ENCODE peak calls at places on chromosomes 2 and 18, in ten cellular contexts. Q is pancreas; Z is A549; D is CD4-positive, alpha-beta T cell; B is brain microvascular endothelial cell; L is cardiac muscle cell; U is endothelial cell of umbilical vein; T is AG09309; A is upper lobe of right lung; E is right atrium auricular region. J is an unnamed sample.

GRCh38 chr2:225472161-225472560 is 72.7 kb downstream of the NYAP2 start:
- DNase-seq in D (no peak), Z (peak), Q (no peak), L (no peak), U (no peak), A (no peak), E (no peak), B (no peak), T (no peak), J (no peak)

GRCh38 chr2:107986278-107987217 is at the start of gene SLC5A7:
- DNase-seq in Z (no peak), T (no peak), D (no peak), U (no peak), Q (no peak), B (no peak), E (no peak), A (no peak), L (no peak), J (no peak)

GRCh38 chr2:9144047-9144446 is 62.6 kb upstream of the ASAP2 start:
- DNase-seq in A (no peak), T (no peak), Z (no peak), Q (no peak), U (no peak), B (no peak), L (peak), D (no peak), E (no peak), J (no peak)

GRCh38 chr2:62938126-62938525 is 112.5 kb upstream of the OTX1 start:
- DNase-seq in B (no peak), A (no peak), L (no peak), E (no peak), U (no peak), T (no peak), Z (no peak), D (no peak), Q (no peak), J (no peak)

GRCh38 chr2:75466708-75467311 is 93.9 kb downstream of the EVA1A start:
- DNase-seq in D (no peak), A (no peak), Z (peak), T (no peak), Q (peak), E (no peak), U (peak), B (peak), L (peak), J (peak)

GRCh38 chr18:36942264-36942663 is 113.3 kb downstream of the KIAA1328 start:
- DNase-seq in Q (no peak), B (peak), U (peak), Z (peak), A (no peak), E (no peak), D (no peak), L (peak), T (no peak), J (no peak)

GRCh38 chr2:235747868-235748144 is 254.0 kb downstream of the AGAP1 start:
- DNase-seq in E (no peak), Z (no peak), T (no peak), U (no peak), L (no peak), A (no peak), Q (no peak), D (no peak), B (no peak), J (no peak)

GRCh38 chr2:172098650-172099471 is 3.8 kb downstream of the DLX2 start:
- DNase-seq in L (peak), D (no peak), A (no peak), B (peak), E (peak), U (peak), T (no peak), Q (no peak), Z (peak), J (no peak)

GRCh38 chr18:41992066-41992465 is 37.0 kb downstream of the PIK3C3 start:
- DNase-seq in L (no peak), T (no peak), U (peak), A (no peak), Q (no peak), E (no peak), D (no peak), Z (no peak), B (peak), J (no peak)

GRCh38 chr18:23805898-23806297 is 116.6 kb downstream of the LAMA3 start:
- DNase-seq in B (peak), Z (no peak), D (no peak), T (no peak), Q (no peak), A (no peak), E (no peak), L (peak), U (no peak), J (no peak)

GRCh38 chr18:13308369-13308768 is 89.8 kb downstream of the LDLRAD4 start:
- DNase-seq in D (no peak), U (no peak), T (no peak), A (no peak), Q (no peak), Z (no peak), B (no peak), L (no peak), E (no peak), J (no peak)

DNA sequence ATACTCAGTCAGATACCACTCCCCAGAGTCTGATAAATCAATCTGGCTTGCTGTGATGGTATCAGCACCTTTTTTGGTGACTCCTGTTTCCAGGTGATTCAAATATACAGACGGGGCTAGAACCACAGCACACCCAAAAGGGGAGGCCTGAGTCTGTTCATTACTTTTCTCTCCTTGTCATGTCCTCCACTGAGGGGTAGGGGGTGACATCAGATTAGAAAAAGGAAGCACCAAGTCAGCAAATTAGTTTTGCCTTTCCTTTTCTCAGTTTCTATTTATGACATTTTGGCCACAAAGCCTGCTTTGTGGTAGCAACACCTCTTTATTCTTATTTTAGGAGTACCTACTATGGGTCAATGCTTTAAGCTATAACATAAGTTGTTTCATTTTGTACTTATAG is 127.4 kb downstream of the CCDC102B start:
- DNase-seq in B (no peak), U (no peak), Z (no peak), E (no peak), D (no peak), Q (no peak), A (no peak), T (no peak), L (peak), J (no peak)
- TF ChIP-seq CTCF in B (peak), U (no peak), Z (no peak), E (peak), D (no peak), Q (no peak), A (peak), T (peak), L (peak), J (no peak)

GRCh38 chr2:46332686-46333281 is 35.6 kb downstream of the EPAS1 start:
- DNase-seq in L (peak), B (no peak), U (no peak), Z (no peak), A (no peak), T (no peak), Q (no peak), D (no peak), E (no peak), J (no peak)

GRCh38 chr2:46334389-46335345 is 37.5 kb downstream of the EPAS1 start:
- DNase-seq in U (peak), E (no peak), L (peak), A (no peak), Z (no peak), B (peak), Q (no peak), D (no peak), T (peak), J (no peak)

GRCh38 chr2:46335966-46336436 is 38.8 kb downstream of the EPAS1 start:
- DNase-seq in D (no peak), B (no peak), E (no peak), Z (peak), A (peak), L (no peak), Q (peak), T (no peak), U (no peak), J (no peak)

GRCh38 chr2:46335404-46335965 is 38.3 kb downstream of the EPAS1 start:
- DNase-seq in U (peak), L (peak), A (peak), Z (peak), E (no peak), T (no peak), Q (no peak), B (peak), D (no peak), J (no peak)

GRCh38 chr2:46333912-46334311 is 36.7 kb downstream of the EPAS1 start:
- DNase-seq in U (peak), E (no peak), Z (peak), T (no peak), Q (no peak), L (no peak), B (no peak), A (no peak), D (no peak), J (no peak)
- TF ChIP-seq CTCF in U (peak), E (peak), Z (peak), T (peak), Q (no peak), L (peak), B (peak), A (peak), D (no peak), J (no peak)

DNA sequence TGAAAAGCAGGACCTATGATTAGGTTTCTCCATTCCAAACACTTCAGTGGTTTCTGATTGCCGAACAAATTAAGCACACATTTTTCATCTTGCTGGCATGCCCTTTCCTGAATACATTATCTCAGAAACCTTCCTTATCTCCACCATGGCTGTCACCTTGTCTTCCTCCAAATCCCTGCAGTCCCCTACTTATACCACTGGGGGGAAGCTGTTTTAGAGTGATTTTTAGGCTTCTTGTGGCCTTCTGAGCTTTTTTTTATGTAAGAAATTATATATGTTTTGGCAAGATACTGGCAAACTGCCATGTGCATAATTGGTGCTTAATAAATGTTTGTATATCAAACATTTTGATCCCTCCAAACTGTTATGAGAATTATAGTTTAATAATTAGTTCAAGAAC is 229.2 kb downstream of the MYT1L start:
- DNase-seq in U (no peak), Q (no peak), L (no peak), B (peak), T (no peak), A (no peak), Z (peak), E (no peak), D (no peak), J (no peak)
- TF ChIP-seq CTCF in U (no peak), Q (no peak), L (no peak), B (peak), T (peak), A (no peak), Z (no peak), E (peak), D (no peak), J (no peak)

GRCh38 chr2:240685771-240686371 is 3.2 kb upstream of the AQP12B start:
- DNase-seq in A (peak), T (no peak), U (no peak), D (no peak), L (no peak), Q (peak), B (no peak), Z (no peak), E (peak), J (no peak)
- TF ChIP-seq CTCF in A (no peak), T (no peak), U (no peak), D (no peak), L (no peak), Q (no peak), B (no peak), Z (no peak), E (no peak), J (no peak)

GRCh38 chr18:76274470-76275289 is 220.4 kb downstream of the ZNF516 start:
- DNase-seq in D (no peak), A (no peak), Q (no peak), Z (peak), E (no peak), L (no peak), U (no peak), T (no peak), B (no peak), J (no peak)
- TF ChIP-seq CTCF in D (no peak), A (peak), Q (no peak), Z (peak), E (peak), L (no peak), U (no peak), T (no peak), B (peak), J (no peak)

GRCh38 chr2:56217106-56217505 is 33.3 kb downstream of the CCDC85A start:
- DNase-seq in L (no peak), E (no peak), B (no peak), D (no peak), T (no peak), A (no peak), Z (no peak), U (no peak), Q (no peak), J (no peak)
- TF ChIP-seq CTCF in L (no peak), E (no peak), B (no peak), D (no peak), T (no peak), A (no peak), Z (no peak), U (no peak), Q (no peak), J (no peak)

GRCh38 chr2:54859416-54859815 is 136.0 kb downstream of the EML6 start:
- DNase-seq in T (no peak), U (no peak), Z (no peak), Q (no peak), L (no peak), D (no peak), B (no peak), E (no peak), A (no peak), J (no peak)
- TF ChIP-seq CTCF in T (no peak), U (no peak), Z (peak), Q (no peak), L (no peak), D (no peak), B (no peak), E (no peak), A (no peak), J (no peak)

GRCh38 chr2:233049194-233049761 is 10.9 kb upstream of the INPP5D start:
- DNase-seq in B (no peak), L (no peak), Z (no peak), Q (no peak), A (peak), D (no peak), E (no peak), U (no peak), T (no peak), J (no peak)
- TF ChIP-seq CTCF in B (no peak), L (no peak), Z (no peak), Q (no peak), A (no peak), D (no peak), E (no peak), U (no peak), T (no peak), J (no peak)

DNA sequence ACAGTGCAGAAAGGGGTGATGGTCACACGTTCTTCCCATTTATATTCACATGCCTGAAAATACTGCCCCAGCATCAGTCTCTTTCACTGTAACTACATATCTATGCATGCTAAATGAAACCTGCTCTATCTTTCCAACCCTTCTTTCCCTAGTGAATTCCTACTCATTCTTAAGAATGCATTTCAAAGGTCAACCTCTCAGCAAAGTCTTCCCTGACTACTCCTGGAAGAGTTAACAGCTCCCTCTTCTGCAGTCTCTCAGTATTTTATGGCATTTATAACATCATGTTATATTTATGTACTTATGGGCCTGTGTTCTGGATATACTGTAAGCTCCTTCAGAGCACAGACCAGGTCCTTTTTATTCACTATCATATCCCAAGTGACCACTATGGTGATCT is 71.7 kb upstream of the GALNT5 start:
- DNase-seq in E (no peak), L (peak), T (no peak), D (no peak), U (no peak), Q (no peak), Z (no peak), B (no peak), A (no peak), J (no peak)
- TF ChIP-seq CTCF in E (no peak), L (peak), T (no peak), D (no peak), U (no peak), Q (no peak), Z (no peak), B (peak), A (no peak), J (no peak)

DNA sequence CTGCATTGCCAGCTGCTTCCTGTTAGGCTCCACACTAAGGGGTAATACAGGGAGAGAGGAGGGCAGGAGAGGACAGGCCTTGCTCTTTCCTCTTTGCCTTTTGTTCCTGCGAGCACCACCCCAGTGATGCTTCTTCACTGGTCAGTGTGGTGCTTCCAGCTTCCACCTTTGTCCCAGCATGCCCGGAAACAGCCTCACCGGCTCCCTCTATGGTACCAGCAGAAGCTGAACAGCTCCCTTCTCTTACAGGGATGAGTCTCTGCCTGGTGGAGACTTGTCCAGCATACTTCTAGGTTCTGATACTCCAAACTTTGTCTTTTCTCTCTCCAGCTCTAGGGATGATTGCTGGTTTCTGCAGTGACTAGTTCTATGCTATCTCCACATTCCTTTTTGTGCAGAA is 413.3 kb downstream of the TSN start:
- DNase-seq in L (peak), E (no peak), D (no peak), U (no peak), Z (no peak), A (no peak), B (no peak), Q (no peak), T (no peak), J (no peak)
- TF ChIP-seq CTCF in L (peak), E (no peak), D (no peak), U (no peak), Z (no peak), A (no peak), B (peak), Q (no peak), T (no peak), J (no peak)